ENCODE peak calls at places on chromosomes 2 and 18, in six cellular contexts. One of them, this sample, is unnamed. For H3K9me3, the result is how much of the 10 kb centered on the place peaks cover.

GRCh38 chr2:172282944-172283343 is 144.4 kb upstream of the ITGA6 start:
- DNase-seq in lower lobe of right lung: no peak
- DNase-seq in psoas muscle: no peak
- DNase-seq in left ventricle myocardium inferior: no peak
- DNase-seq in IMR-90: peak
- DNase-seq in astrocyte: peak
- DNase-seq in this sample: no peak

GRCh38 chr2:201984333-201984732 is 49.3 kb upstream of the FZD7 start:
- DNase-seq in lower lobe of right lung: no peak
- DNase-seq in psoas muscle: no peak
- DNase-seq in left ventricle myocardium inferior: no peak
- DNase-seq in IMR-90: no peak
- DNase-seq in astrocyte: no peak
- DNase-seq in this sample: no peak

GRCh38 chr2:101899871-101900270 is 91.9 kb upstream of the IL1R2 start:
- DNase-seq in lower lobe of right lung: no peak
- DNase-seq in psoas muscle: no peak
- DNase-seq in left ventricle myocardium inferior: no peak
- DNase-seq in IMR-90: no peak
- DNase-seq in astrocyte: peak
- DNase-seq in this sample: no peak

GRCh38 chr18:10519366-10519765 is 6.5 kb upstream of the NAPG start:
- DNase-seq in lower lobe of right lung: no peak
- DNase-seq in psoas muscle: no peak
- DNase-seq in left ventricle myocardium inferior: no peak
- DNase-seq in IMR-90: peak
- DNase-seq in astrocyte: peak
- DNase-seq in this sample: no peak

GRCh38 chr18:63216911-63217311 is 102.7 kb downstream of the BCL2 start:
- DNase-seq in lower lobe of right lung: no peak
- DNase-seq in psoas muscle: no peak
- DNase-seq in left ventricle myocardium inferior: no peak
- DNase-seq in IMR-90: no peak
- DNase-seq in astrocyte: no peak
- DNase-seq in this sample: no peak

GRCh38 chr2:189698020-189698887 is 23.8 kb downstream of the ANKAR start:
- DNase-seq in lower lobe of right lung: no peak
- DNase-seq in psoas muscle: no peak
- DNase-seq in left ventricle myocardium inferior: no peak
- DNase-seq in IMR-90: peak
- DNase-seq in astrocyte: peak
- DNase-seq in this sample: peak

GRCh38 chr2:231245253-231246094 is 47.0 kb downstream of the ARMC9 start:
- DNase-seq in lower lobe of right lung: no peak
- DNase-seq in psoas muscle: no peak
- DNase-seq in left ventricle myocardium inferior: no peak
- DNase-seq in IMR-90: no peak
- DNase-seq in astrocyte: no peak
- DNase-seq in this sample: peak

GRCh38 chr2:143717053-143717452 is 587.8 kb downstream of the ARHGAP15 start:
- DNase-seq in lower lobe of right lung: no peak
- DNase-seq in psoas muscle: no peak
- DNase-seq in left ventricle myocardium inferior: no peak
- DNase-seq in IMR-90: peak
- DNase-seq in astrocyte: no peak
- DNase-seq in this sample: no peak

GRCh38 chr2:68837164-68837860 is 33.9 kb downstream of the BMP10 start:
- DNase-seq in lower lobe of right lung: peak
- DNase-seq in psoas muscle: peak
- DNase-seq in left ventricle myocardium inferior: peak
- DNase-seq in IMR-90: peak
- DNase-seq in astrocyte: no peak
- DNase-seq in this sample: peak

GRCh38 chr2:45241061-45241561 is 231.9 kb upstream of the SIX2 start:
- DNase-seq in lower lobe of right lung: no peak
- DNase-seq in psoas muscle: no peak
- DNase-seq in left ventricle myocardium inferior: no peak
- DNase-seq in IMR-90: peak
- DNase-seq in astrocyte: peak
- DNase-seq in this sample: no peak

GRCh38 chr2:235439959-235440662 is 53.7 kb upstream of the AGAP1 start:
- DNase-seq in lower lobe of right lung: no peak
- DNase-seq in psoas muscle: no peak
- DNase-seq in left ventricle myocardium inferior: no peak
- DNase-seq in IMR-90: no peak
- DNase-seq in astrocyte: no peak
- DNase-seq in this sample: no peak

GRCh38 chr18:31773774-31774476 is 13.2 kb upstream of the SLC25A52 start:
- DNase-seq in lower lobe of right lung: no peak
- DNase-seq in psoas muscle: no peak
- DNase-seq in left ventricle myocardium inferior: no peak
- DNase-seq in IMR-90: no peak
- DNase-seq in astrocyte: no peak
- DNase-seq in this sample: no peak

GRCh38 chr2:149928026-149928425 is 340.5 kb upstream of the MMADHC start:
- DNase-seq in lower lobe of right lung: no peak
- DNase-seq in psoas muscle: no peak
- DNase-seq in left ventricle myocardium inferior: no peak
- DNase-seq in IMR-90: no peak
- DNase-seq in astrocyte: no peak
- DNase-seq in this sample: no peak

GRCh38 chr2:62578837-62579640 is 73.0 kb upstream of the TMEM17 start:
- DNase-seq in lower lobe of right lung: no peak
- DNase-seq in psoas muscle: no peak
- DNase-seq in left ventricle myocardium inferior: no peak
- DNase-seq in IMR-90: peak
- DNase-seq in astrocyte: peak
- DNase-seq in this sample: peak

GRCh38 chr18:45133246-45133645 is 452.6 kb downstream of the SETBP1 start:
- DNase-seq in lower lobe of right lung: no peak
- DNase-seq in psoas muscle: no peak
- DNase-seq in left ventricle myocardium inferior: no peak
- DNase-seq in IMR-90: no peak
- DNase-seq in astrocyte: no peak
- DNase-seq in this sample: no peak

GRCh38 chr2:226892729-226893128 is 56.9 kb downstream of the RHBDD1 start:
- DNase-seq in lower lobe of right lung: no peak
- DNase-seq in psoas muscle: no peak
- DNase-seq in left ventricle myocardium inferior: no peak
- DNase-seq in IMR-90: peak
- DNase-seq in astrocyte: no peak
- DNase-seq in this sample: no peak

GRCh38 chr2:178976351-178976750 is 73.6 kb downstream of the CCDC141 start:
- DNase-seq in lower lobe of right lung: no peak
- DNase-seq in psoas muscle: no peak
- DNase-seq in left ventricle myocardium inferior: no peak
- DNase-seq in IMR-90: no peak
- DNase-seq in astrocyte: no peak
- DNase-seq in this sample: no peak

GRCh38 chr18:21257383-21257782 is 15.4 kb downstream of the GREB1L start:
- DNase-seq in lower lobe of right lung: no peak
- DNase-seq in psoas muscle: no peak
- DNase-seq in left ventricle myocardium inferior: no peak
- DNase-seq in IMR-90: peak
- DNase-seq in astrocyte: peak
- DNase-seq in this sample: no peak

GRCh38 chr2:15316370-15316814 is 244.7 kb downstream of the NBAS start:
- DNase-seq in lower lobe of right lung: peak
- DNase-seq in psoas muscle: no peak
- DNase-seq in left ventricle myocardium inferior: no peak
- DNase-seq in IMR-90: no peak
- DNase-seq in astrocyte: no peak
- DNase-seq in this sample: peak

GRCh38 chr18:31548825-31549224 is 42.9 kb upstream of the TTR start:
- DNase-seq in lower lobe of right lung: no peak
- DNase-seq in psoas muscle: no peak
- DNase-seq in left ventricle myocardium inferior: no peak
- DNase-seq in IMR-90: no peak
- DNase-seq in astrocyte: no peak
- DNase-seq in this sample: no peak

GRCh38 chr2:136384541-136385303 is 266.8 kb upstream of the CXCR4 start:
- DNase-seq in lower lobe of right lung: no peak
- DNase-seq in psoas muscle: no peak
- DNase-seq in left ventricle myocardium inferior: no peak
- DNase-seq in IMR-90: peak
- DNase-seq in astrocyte: peak
- DNase-seq in this sample: no peak

GRCh38 chr2:226788881-226789485 is 10.6 kb downstream of the IRS1 start:
- DNase-seq in lower lobe of right lung: no peak
- DNase-seq in psoas muscle: no peak
- DNase-seq in left ventricle myocardium inferior: no peak
- DNase-seq in IMR-90: peak
- DNase-seq in astrocyte: no peak
- DNase-seq in this sample: no peak

GRCh38 chr18:14976736-14977430 is 228.9 kb downstream of the ANKRD30B start:
- DNase-seq in lower lobe of right lung: no peak
- DNase-seq in psoas muscle: no peak
- DNase-seq in left ventricle myocardium inferior: no peak
- DNase-seq in IMR-90: no peak
- DNase-seq in astrocyte: no peak
- DNase-seq in this sample: no peak

GRCh38 chr18:79988925-79989361 is 580 bp upstream of the TXNL4A start:
- DNase-seq in lower lobe of right lung: peak
- DNase-seq in psoas muscle: peak
- DNase-seq in left ventricle myocardium inferior: peak
- DNase-seq in IMR-90: peak
- DNase-seq in astrocyte: peak
- DNase-seq in this sample: peak

GRCh38 chr18:79987566-79987965 is 797 bp downstream of the TXNL4A start:
- DNase-seq in lower lobe of right lung: no peak
- DNase-seq in psoas muscle: no peak
- DNase-seq in left ventricle myocardium inferior: no peak
- DNase-seq in IMR-90: no peak
- DNase-seq in astrocyte: no peak
- DNase-seq in this sample: no peak

GRCh38 chr18:79985172-79985571 is 3.2 kb downstream of the TXNL4A start:
- DNase-seq in lower lobe of right lung: no peak
- DNase-seq in psoas muscle: no peak
- DNase-seq in left ventricle myocardium inferior: no peak
- DNase-seq in IMR-90: no peak
- DNase-seq in astrocyte: no peak
- DNase-seq in this sample: no peak

GRCh38 chr18:79986726-79987125 is 1.6 kb downstream of the TXNL4A start:
- DNase-seq in lower lobe of right lung: no peak
- DNase-seq in psoas muscle: no peak
- DNase-seq in left ventricle myocardium inferior: no peak
- DNase-seq in IMR-90: no peak
- DNase-seq in astrocyte: no peak
- DNase-seq in this sample: no peak

GRCh38 chr18:79988079-79988924 is at the start of gene TXNL4A:
- DNase-seq in lower lobe of right lung: peak
- DNase-seq in psoas muscle: peak
- DNase-seq in left ventricle myocardium inferior: peak
- DNase-seq in IMR-90: peak
- DNase-seq in astrocyte: peak
- DNase-seq in this sample: peak
- TF ChIP-seq CTCF in lower lobe of right lung: peak
- TF ChIP-seq CTCF in psoas muscle: peak
- TF ChIP-seq CTCF in left ventricle myocardium inferior: peak
- TF ChIP-seq CTCF in IMR-90: peak
- TF ChIP-seq CTCF in astrocyte: no peak
- TF ChIP-seq CTCF in this sample: no peak

GRCh38 chr2:75246441-75247167 is 47.3 kb upstream of the TACR1 start:
- DNase-seq in lower lobe of right lung: no peak
- DNase-seq in psoas muscle: no peak
- DNase-seq in left ventricle myocardium inferior: no peak
- DNase-seq in IMR-90: peak
- DNase-seq in astrocyte: peak
- DNase-seq in this sample: no peak
- H3K9me3 ChIP-seq in lower lobe of right lung: under half
- H3K9me3 ChIP-seq in psoas muscle: under half
- H3K9me3 ChIP-seq in left ventricle myocardium inferior: half or more
- H3K9me3 ChIP-seq in IMR-90: under half
- H3K9me3 ChIP-seq in astrocyte: under half
- H3K9me3 ChIP-seq in this sample: under half

DNA sequence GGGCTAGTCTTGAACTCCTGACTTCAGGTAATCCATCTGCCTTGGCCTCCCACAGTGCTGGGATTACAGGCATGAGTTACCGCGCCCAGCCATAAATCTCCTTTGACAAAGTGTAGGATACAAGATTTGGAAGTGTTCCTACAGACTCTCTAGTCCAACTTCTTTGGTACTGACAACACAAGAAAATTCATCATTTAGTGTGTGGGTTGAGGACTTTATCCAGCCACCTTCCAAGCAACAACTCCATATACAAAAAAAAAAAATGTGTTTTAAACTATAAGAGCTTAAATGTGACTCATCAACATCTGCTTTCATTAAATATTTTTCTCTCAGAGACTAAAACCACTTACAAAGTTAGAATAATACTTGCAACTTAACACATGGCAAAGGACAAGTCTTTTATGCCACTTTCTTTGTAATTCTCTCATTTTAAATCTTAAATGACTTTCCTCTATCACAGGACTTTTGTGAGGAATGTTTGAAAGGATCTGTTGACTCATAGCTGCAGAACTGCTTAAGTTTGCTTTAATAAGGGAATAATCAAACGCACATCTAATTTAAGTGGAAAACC is 46.2 kb upstream of the ITGAV start:
- DNase-seq in lower lobe of right lung: no peak
- DNase-seq in psoas muscle: no peak
- DNase-seq in left ventricle myocardium inferior: no peak
- DNase-seq in IMR-90: peak
- DNase-seq in astrocyte: peak
- DNase-seq in this sample: no peak
- TF ChIP-seq CTCF in lower lobe of right lung: no peak
- TF ChIP-seq CTCF in psoas muscle: no peak
- TF ChIP-seq CTCF in left ventricle myocardium inferior: no peak
- TF ChIP-seq CTCF in IMR-90: no peak
- TF ChIP-seq CTCF in astrocyte: no peak
- TF ChIP-seq CTCF in this sample: no peak

DNA sequence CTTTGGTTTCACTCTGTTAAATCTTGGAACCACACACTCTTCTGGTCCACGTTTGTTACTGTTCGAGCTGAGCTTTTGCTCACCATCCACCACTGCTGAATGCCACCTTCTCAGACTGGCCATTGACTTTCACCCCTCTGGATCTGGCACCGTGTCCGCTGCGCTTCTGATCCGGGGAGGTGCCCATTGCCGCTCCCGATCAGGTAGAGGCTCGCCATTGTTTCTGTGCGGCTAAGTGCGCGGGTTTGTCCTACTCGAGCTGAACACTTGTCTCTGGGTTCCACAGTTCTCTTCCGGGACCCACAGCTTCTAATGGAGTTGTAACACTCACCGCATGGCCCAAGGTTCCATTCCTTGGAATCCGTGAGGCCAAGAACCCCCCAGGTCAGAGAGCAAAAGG is 72.8 kb downstream of the LCLAT1 start:
- DNase-seq in lower lobe of right lung: no peak
- DNase-seq in psoas muscle: no peak
- DNase-seq in left ventricle myocardium inferior: no peak
- DNase-seq in IMR-90: no peak
- DNase-seq in astrocyte: no peak
- DNase-seq in this sample: no peak
- H3K9me3 ChIP-seq in lower lobe of right lung: under half
- H3K9me3 ChIP-seq in psoas muscle: under half
- H3K9me3 ChIP-seq in left ventricle myocardium inferior: under half
- H3K9me3 ChIP-seq in IMR-90: under half
- H3K9me3 ChIP-seq in astrocyte: under half
- H3K9me3 ChIP-seq in this sample: under half

This sample was measured in mucosa of descending colon.